ENCODE peak calls at places on chromosomes 3 and 15, in eight cellular contexts. A is tibial artery, I is H9, G is colonic mucosa, Y is HFFc6, Q is natural killer cell, S is right atrium auricular region, K is kidney epithelial cell. F is an unnamed sample.

GRCh38 chr3:46406786-46407611 is at the start of the genes CCR5AS and CCRL2:
- DNase-seq in A (peak), I (no peak), G (peak), Y (no peak), Q (peak), S (peak), K (no peak), F (peak)

GRCh38 chr3:10546887-10547286 is 41.5 kb upstream of the ATP2B2 start:
- DNase-seq in A (no peak), I (peak), G (no peak), Y (no peak), Q (no peak), S (peak), K (no peak), F (no peak)

GRCh38 chr15:64599226-64599625 is 138.8 kb downstream of the ZNF609 start:
- DNase-seq in A (no peak), I (no peak), G (no peak), Y (no peak), Q (no peak), S (no peak), K (no peak), F (no peak)

GRCh38 chr3:187518616-187519015 is 150.4 kb downstream of the RTP4 start:
- DNase-seq in A (no peak), I (no peak), G (no peak), Y (no peak), Q (no peak), S (no peak), K (no peak), F (no peak)

GRCh38 chr15:58492661-58493397 is 61.0 kb downstream of the LIPC start:
- DNase-seq in A (no peak), I (no peak), G (no peak), Y (no peak), Q (no peak), S (no peak), K (no peak), F (no peak)

GRCh38 chr15:33310481-33311311 is at the start of gene RYR3:
- DNase-seq in A (peak), I (peak), G (no peak), Y (no peak), Q (no peak), S (no peak), K (no peak), F (no peak)

GRCh38 chr15:43244092-43244491 is 22.6 kb downstream of the TGM5 start:
- DNase-seq in A (no peak), I (no peak), G (no peak), Y (no peak), Q (no peak), S (no peak), K (no peak), F (no peak)

GRCh38 chr15:25170781-25171110 is 216.0 kb downstream of the SNRPN start:
- DNase-seq in A (no peak), I (peak), G (no peak), Y (no peak), Q (no peak), S (no peak), K (no peak), F (peak)

GRCh38 chr15:59170295-59170881 is 36.3 kb upstream of the LDHAL6B start:
- DNase-seq in A (peak), I (peak), G (peak), Y (peak), Q (no peak), S (no peak), K (peak), F (no peak)

GRCh38 chr3:101758224-101758623 is 20.8 kb upstream of the NXPE3 start:
- DNase-seq in A (no peak), I (no peak), G (no peak), Y (no peak), Q (no peak), S (no peak), K (no peak), F (no peak)

GRCh38 chr3:62084558-62084957 is 288.8 kb downstream of the FEZF2 start:
- DNase-seq in A (no peak), I (no peak), G (no peak), Y (peak), Q (no peak), S (no peak), K (peak), F (no peak)

GRCh38 chr3:156483426-156483825 is 71.5 kb downstream of the SSR3 start:
- DNase-seq in A (no peak), I (no peak), G (no peak), Y (peak), Q (no peak), S (no peak), K (peak), F (no peak)

GRCh38 chr15:62618432-62618831 is 424.1 kb upstream of the TPM1 start:
- DNase-seq in A (no peak), I (no peak), G (no peak), Y (peak), Q (no peak), S (no peak), K (no peak), F (no peak)
- TF ChIP-seq CTCF in A (peak), I (no peak), G (no peak), Y (peak), Q (no peak), S (no peak), K (peak), F (no peak)

GRCh38 chr15:81161851-81162250 is 27.8 kb downstream of the CFAP161 start:
- DNase-seq in A (no peak), I (no peak), G (no peak), Y (no peak), Q (no peak), S (no peak), K (no peak), F (no peak)

GRCh38 chr15:81165565-81165964 is 31.1 kb upstream of the IL16 start:
- DNase-seq in A (no peak), I (no peak), G (no peak), Y (no peak), Q (no peak), S (no peak), K (no peak), F (no peak)

GRCh38 chr15:81166949-81167816 is 29.5 kb upstream of the IL16 start:
- DNase-seq in A (no peak), I (no peak), G (no peak), Y (no peak), Q (no peak), S (no peak), K (no peak), F (no peak)

GRCh38 chr15:81161215-81161673 is 27.2 kb downstream of the CFAP161 start:
- DNase-seq in A (no peak), I (no peak), G (no peak), Y (no peak), Q (no peak), S (no peak), K (no peak), F (no peak)

GRCh38 chr15:81163961-81164800 is 30.1 kb downstream of the CFAP161 start:
- DNase-seq in A (no peak), I (peak), G (no peak), Y (peak), Q (no peak), S (no peak), K (no peak), F (no peak)
- TF ChIP-seq CTCF in A (no peak), I (no peak), G (no peak), Y (no peak), Q (no peak), S (no peak), K (no peak), F (no peak)

GRCh38 chr3:141469712-141470111 is 17.1 kb upstream of the RASA2 start:
- DNase-seq in A (no peak), I (no peak), G (no peak), Y (peak), Q (no peak), S (no peak), K (no peak), F (no peak)

GRCh38 chr3:141462176-141462859 is 24.5 kb upstream of the RASA2 start:
- DNase-seq in A (no peak), I (no peak), G (no peak), Y (no peak), Q (no peak), S (no peak), K (no peak), F (no peak)

GRCh38 chr3:141460097-141460704 is 26.6 kb upstream of the RASA2 start:
- DNase-seq in A (peak), I (peak), G (peak), Y (peak), Q (peak), S (peak), K (peak), F (peak)

GRCh38 chr3:141466633-141467169 is 20.1 kb upstream of the RASA2 start:
- DNase-seq in A (no peak), I (no peak), G (no peak), Y (no peak), Q (no peak), S (no peak), K (no peak), F (no peak)

GRCh38 chr3:141465221-141465620 is 21.6 kb upstream of the RASA2 start:
- DNase-seq in A (no peak), I (no peak), G (no peak), Y (no peak), Q (no peak), S (no peak), K (no peak), F (no peak)
- TF ChIP-seq CTCF in A (peak), I (no peak), G (no peak), Y (peak), Q (no peak), S (no peak), K (peak), F (no peak)

DNA sequence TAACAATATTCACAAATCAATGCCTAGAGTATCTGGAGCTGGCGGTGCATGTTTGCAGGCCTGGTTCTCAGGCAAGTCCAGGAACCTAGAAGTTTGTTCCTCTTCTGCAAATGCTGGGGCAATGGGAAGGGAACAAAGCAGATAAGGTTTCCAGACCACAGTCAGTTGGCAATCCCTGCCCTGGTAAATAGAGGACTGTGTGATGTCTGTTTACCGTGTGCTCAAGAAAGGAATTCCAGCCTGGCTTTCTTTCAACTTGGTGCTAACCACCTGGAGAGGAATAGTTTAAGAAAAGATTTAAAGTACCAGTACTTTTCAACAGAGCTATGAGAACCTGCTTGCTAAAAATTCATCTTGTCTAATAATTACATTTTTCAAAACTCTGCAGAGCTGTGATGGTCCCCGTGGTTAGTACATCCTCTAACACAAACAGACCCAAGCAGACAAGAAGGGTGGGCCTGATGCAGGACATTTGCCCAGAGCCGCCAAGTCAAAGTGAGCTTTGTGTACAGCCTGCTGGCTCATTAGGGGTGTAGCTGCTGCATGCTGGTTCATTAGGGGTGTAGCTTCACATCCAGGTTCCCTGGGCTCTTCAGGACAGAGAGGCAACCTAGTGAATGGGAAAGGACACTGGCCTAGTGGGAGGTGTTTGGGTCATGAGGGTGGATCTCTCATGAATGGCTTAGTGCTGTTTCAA is 220.5 kb downstream of the SQOR start:
- DNase-seq in A (no peak), I (no peak), G (no peak), Y (no peak), Q (no peak), S (no peak), K (no peak), F (no peak)
- TF ChIP-seq CTCF in A (no peak), I (no peak), G (no peak), Y (no peak), Q (no peak), S (no peak), K (no peak), F (no peak)

GRCh38 chr3:43742935-43743334 is 52.2 kb downstream of the ABHD5 start:
- DNase-seq in A (no peak), I (peak), G (no peak), Y (no peak), Q (no peak), S (no peak), K (no peak), F (no peak)
- TF ChIP-seq CTCF in A (no peak), I (peak), G (no peak), Y (peak), Q (no peak), S (no peak), K (peak), F (no peak)

F was measured in CD14-positive monocyte.